ENCODE peak calls at places on chromosome 21, in four cellular contexts. E is NCI-H510A; J is psoas muscle; S is activated naive CD4-positive, alpha-beta T cell treated with Interleukin-2 at 50 U/mL for 16 hours. H is an unnamed sample.

GRCh38 chr21:45592626-45593134 is 50.4 kb upstream of the SLC19A1 start:
- DNase-seq in J (no peak), E (no peak), S (no peak), H (no peak)

GRCh38 chr21:42861311-42862122 is 17.8 kb downstream of the WDR4 start:
- DNase-seq in J (no peak), S (no peak), E (no peak), H (no peak)

GRCh38 chr21:46161180-46161799 is 5.9 kb upstream of the FTCD start:
- DNase-seq in E (no peak), J (peak; percentile 10), S (no peak), H (no peak)

GRCh38 chr21:43354016-43354420 is 72.9 kb downstream of the SIK1 start:
- DNase-seq in S (no peak), E (no peak), J (no peak), H (no peak)

GRCh38 chr21:37220981-37221664 is 46.0 kb downstream of the VPS26C start:
- DNase-seq in E (peak; percentile 85), J (peak; percentile 95), S (peak; percentile 96), H (peak; percentile 78)

GRCh38 chr21:39503138-39503762 is 51.5 kb downstream of the SH3BGR start:
- DNase-seq in E (no peak), S (no peak), J (no peak), H (no peak)

GRCh38 chr21:36630485-36631206 is 68.3 kb upstream of the SIM2 start:
- DNase-seq in S (peak; percentile 62), J (peak; percentile 46), E (no peak), H (peak; percentile 38)

GRCh38 chr21:46549650-46550049 is 55.2 kb downstream of the S100B start:
- DNase-seq in J (no peak), S (no peak), E (no peak), H (no peak)

GRCh38 chr21:38327984-38328383 is 71.2 kb downstream of the KCNJ15 start:
- DNase-seq in E (no peak), S (no peak), J (no peak), H (no peak)

GRCh38 chr21:33808715-33809367 is 106.8 kb downstream of the ATP5PO start:
- DNase-seq in J (no peak), E (no peak), S (no peak), H (no peak)